ENCODE peak calls at places on chromosomes 6 and 20, in four cellular contexts. F, M, E and G are unnamed samples.

GRCh38 chr20:52302736-52303135 is 111.2 kb upstream of the ZFP64 start:
- DNase-seq in F (no peak), E (no peak), M (no peak), G (no peak)

GRCh38 chr6:138989098-138989983 is 1.3 kb upstream of the REPS1 start:
- DNase-seq in F (no peak), E (peak), M (no peak), G (no peak)

GRCh38 chr20:50304883-50305635 is 114.4 kb downstream of the CEBPB start:
- DNase-seq in M (peak), F (peak), E (no peak), G (no peak)

GRCh38 chr20:62642666-62643520 is 590 bp downstream of the SLCO4A1 start:
- DNase-seq in F (no peak), E (peak), M (no peak), G (no peak)

GRCh38 chr6:47256981-47257730 is 52.5 kb downstream of the TNFRSF21 start:
- DNase-seq in E (no peak), M (no peak), F (no peak), G (no peak)

GRCh38 chr20:23954008-23954745 is 34.4 kb downstream of the GGTLC1 start:
- DNase-seq in F (no peak), E (no peak), M (no peak), G (no peak)

GRCh38 chr6:31007694-31008093 is 2.6 kb upstream of the MUC22 start:
- DNase-seq in E (no peak), F (no peak), M (no peak), G (no peak)

GRCh38 chr20:35446356-35447078 is 8.5 kb upstream of the GDF5 start:
- DNase-seq in E (peak), M (no peak), F (no peak), G (no peak)

GRCh38 chr6:149379977-149380376 is 20.1 kb upstream of the SUMO4 start:
- DNase-seq in F (no peak), E (no peak), M (no peak), G (no peak)

GRCh38 chr6:27894839-27895762 is 17.1 kb downstream of the OR2B2 start:
- DNase-seq in M (peak), F (peak), E (peak), G (no peak)

GRCh38 chr20:53283011-53283410 is 310.6 kb downstream of the ZNF217 start:
- DNase-seq in F (no peak), M (no peak), E (no peak), G (no peak)

GRCh38 chr20:57513199-57513598 is 11.7 kb downstream of the CTCFL start:
- DNase-seq in E (no peak), M (no peak), F (no peak), G (no peak)

GRCh38 chr6:17096657-17097056 is 5.2 kb upstream of the STMND1 start:
- DNase-seq in E (peak), M (no peak), F (no peak), G (no peak)

GRCh38 chr20:58349586-58349985 is 39.4 kb upstream of the VAPB start:
- DNase-seq in M (no peak), E (no peak), F (no peak), G (no peak)

GRCh38 chr6:140857734-140858380 is 1274.9 kb upstream of the GJE1 start:
- DNase-seq in M (no peak), E (peak), F (no peak), G (no peak)

GRCh38 chr6:83574783-83575182 is 62.4 kb downstream of the PRSS35 start:
- DNase-seq in F (no peak), E (no peak), M (no peak), G (no peak)

GRCh38 chr20:4488407-4489339 is 233.0 kb upstream of the PRND start:
- DNase-seq in F (peak), M (no peak), E (no peak), G (no peak)

GRCh38 chr6:3981917-3982316 is 97.0 kb downstream of the FAM217A start:
- DNase-seq in M (no peak), E (no peak), F (no peak), G (no peak)

GRCh38 chr6:35477551-35478179 is 9.5 kb downstream of the RPL10A start:
- DNase-seq in M (no peak), E (peak), F (no peak), G (no peak)

GRCh38 chr20:21101453-21102251 is 4.5 kb downstream of the LINC00237 start:
- DNase-seq in M (no peak), E (peak), F (no peak), G (no peak)

GRCh38 chr20:51966296-51966971 is 164.1 kb upstream of the SALL4 start:
- DNase-seq in M (peak), F (no peak), E (peak), G (no peak)

GRCh38 chr20:1242530-1242929 is 16.7 kb downstream of the RAD21L1 start:
- DNase-seq in M (no peak), E (no peak), F (no peak), G (no peak)

GRCh38 chr6:140623498-140623897 is 1249.0 kb upstream of the CITED2 start:
- DNase-seq in E (no peak), M (no peak), F (no peak), G (no peak)